ENCODE peak calls at places on chromosome 7, in nine cellular contexts. M is DMS79; A is ACHN; V is activated T-cell treated with anti-CD3 and anti-CD28 coated beads for 24 hours; L is progenitor cell of endocrine pancreas; E is stimulated activated naive B cell treated with anti-CD40 and anti-IgM and Interleukin-4, amounts not matched to agents 10 μg/mL and 1 μg/mL and 100 μg/mL, for 72 hours; H is stimulated activated naive CD8-positive, alpha-beta T cell treated with anti-CD3 and anti-CD28 coated beads, Interleukin-15, amount 100 ng/mL, for 72 hours; D is NCI-H446 treated with DMSO at 0.1 percent for 48 hours; Z is small intestine. I is an unnamed sample.

GRCh38 chr7:33674804-33675411 is 230.4 kb upstream of the BMPER start:
- DNase-seq in M (no peak), A (no peak), V (no peak), L (no peak), E (no peak), H (no peak), D (no peak), Z (no peak), I (no peak)

GRCh38 chr7:108266489-108266888 is 136.3 kb upstream of the LAMB4 start:
- DNase-seq in M (no peak), A (no peak), V (no peak), L (no peak), E (no peak), H (no peak), D (no peak), Z (no peak), I (peak)

GRCh38 chr7:43108255-43109011 is 4.0 kb upstream of the HECW1 start:
- DNase-seq in M (no peak), A (peak), V (peak), L (peak), E (peak), H (peak), D (no peak), Z (peak), I (peak)

GRCh38 chr7:151378011-151378410 is 31.8 kb downstream of the WDR86 start:
- DNase-seq in M (no peak), A (no peak), V (no peak), L (no peak), E (no peak), H (no peak), D (no peak), Z (no peak), I (no peak)

GRCh38 chr7:88224596-88225275 is 4.9 kb upstream of the SRI start:
- DNase-seq in M (no peak), A (peak), V (no peak), L (no peak), E (no peak), H (no peak), D (no peak), Z (no peak), I (peak)

GRCh38 chr7:127066974-127067373 is 185.8 kb downstream of the GRM8 start:
- DNase-seq in M (no peak), A (peak), V (no peak), L (no peak), E (no peak), H (no peak), D (no peak), Z (peak), I (peak)

GRCh38 chr7:22193361-22194016 is 163.5 kb downstream of the RAPGEF5 start:
- DNase-seq in M (peak), A (no peak), V (no peak), L (no peak), E (no peak), H (no peak), D (no peak), Z (no peak), I (peak)

GRCh38 chr7:131486346-131486745 is 70.1 kb downstream of the PODXL start:
- DNase-seq in M (no peak), A (no peak), V (no peak), L (no peak), E (no peak), H (no peak), D (no peak), Z (no peak), I (no peak)

GRCh38 chr7:74193054-74193453 is 16.8 kb upstream of the LAT2 start:
- DNase-seq in M (no peak), A (no peak), V (no peak), L (no peak), E (no peak), H (no peak), D (no peak), Z (no peak), I (no peak)

GRCh38 chr7:43721193-43721806 is 8.0 kb downstream of the COA1 start:
- DNase-seq in M (no peak), A (peak), V (no peak), L (no peak), E (no peak), H (no peak), D (peak), Z (peak), I (peak)

GRCh38 chr7:37481722-37482288 is 33.1 kb upstream of the ELMO1 start:
- DNase-seq in M (no peak), A (no peak), V (no peak), L (no peak), E (no peak), H (no peak), D (no peak), Z (no peak), I (no peak)

GRCh38 chr7:43362652-43363428 is 220.1 kb upstream of the STK17A start:
- DNase-seq in M (no peak), A (no peak), V (no peak), L (no peak), E (no peak), H (no peak), D (no peak), Z (no peak), I (peak)

GRCh38 chr7:75663302-75663907 is 75.3 kb downstream of the HIP1 start:
- DNase-seq in M (no peak), A (no peak), V (no peak), L (no peak), E (no peak), H (no peak), D (no peak), Z (no peak), I (no peak)

GRCh38 chr7:108367946-108368345 is 88.3 kb downstream of the NRCAM start:
- DNase-seq in M (no peak), A (no peak), V (no peak), L (no peak), E (no peak), H (no peak), D (no peak), Z (no peak), I (no peak)

GRCh38 chr7:51324206-51324884 is 7.7 kb upstream of the COBL start:
- DNase-seq in M (no peak), A (no peak), V (no peak), L (no peak), E (no peak), H (no peak), D (peak), Z (no peak), I (no peak)

GRCh38 chr7:132270517-132270916 is 305.8 kb downstream of the PLXNA4 start:
- DNase-seq in M (no peak), A (peak), V (no peak), L (no peak), E (no peak), H (no peak), D (no peak), Z (peak), I (peak)

GRCh38 chr7:93799750-93800357 is 90.7 kb downstream of the TFPI2 start:
- DNase-seq in M (no peak), A (peak), V (no peak), L (no peak), E (no peak), H (no peak), D (no peak), Z (no peak), I (peak)

GRCh38 chr7:69871886-69872592 is 273.8 kb downstream of the AUTS2 start:
- DNase-seq in M (no peak), A (no peak), V (no peak), L (no peak), E (no peak), H (no peak), D (no peak), Z (peak), I (no peak)

GRCh38 chr7:30845426-30846135 is 66.1 kb upstream of the AQP1 start:
- DNase-seq in M (peak), A (peak), V (no peak), L (no peak), E (no peak), H (no peak), D (peak), Z (no peak), I (peak)

GRCh38 chr7:2063562-2064360 is 169.0 kb downstream of the MAD1L1 start:
- DNase-seq in M (no peak), A (no peak), V (no peak), L (no peak), E (no peak), H (no peak), D (no peak), Z (peak), I (no peak)

GRCh38 chr7:155585956-155586355 is 39.6 kb upstream of the CNPY1 start:
- DNase-seq in M (no peak), A (no peak), V (no peak), L (no peak), E (no peak), H (no peak), D (no peak), Z (no peak), I (no peak)

GRCh38 chr7:131608112-131608498 is 51.7 kb upstream of the PODXL start:
- DNase-seq in M (no peak), A (no peak), V (no peak), L (no peak), E (no peak), H (no peak), D (no peak), Z (no peak), I (no peak)

GRCh38 chr7:1503390-1503789 is 799 bp downstream of the INTS1 start:
- DNase-seq in M (no peak), A (peak), V (no peak), L (no peak), E (no peak), H (no peak), D (no peak), Z (no peak), I (no peak)

GRCh38 chr7:2451171-2452073 is 24.8 kb downstream of the GRIFIN start:
- DNase-seq in M (peak), A (peak), V (peak), L (peak), E (peak), H (peak), D (peak), Z (peak), I (peak)

GRCh38 chr7:34320926-34321609 is 336.9 kb upstream of the NPSR1 start:
- DNase-seq in M (no peak), A (peak), V (peak), L (peak), E (peak), H (peak), D (peak), Z (peak), I (peak)

GRCh38 chr7:66353547-66353946 is 148.4 kb downstream of the TPST1 start:
- DNase-seq in M (no peak), A (no peak), V (no peak), L (no peak), E (no peak), H (no peak), D (no peak), Z (no peak), I (peak)

GRCh38 chr7:36127075-36127740 is 25.8 kb upstream of the EEPD1 start:
- DNase-seq in M (no peak), A (no peak), V (no peak), L (no peak), E (no peak), H (no peak), D (no peak), Z (no peak), I (no peak)

GRCh38 chr7:31049001-31049765 is 2.9 kb upstream of the ADCYAP1R1 start:
- DNase-seq in M (no peak), A (no peak), V (no peak), L (no peak), E (no peak), H (no peak), D (no peak), Z (no peak), I (no peak)

I was measured in kidney tubule cell.